ENCODE peak calls at places on chromosome 19, in seven cellular contexts. V, N, A, U, E, X and J are unnamed samples.

GRCh38 chr19:6751189-6751588 is 11.7 kb downstream of the TRIP10 start:
- DNase-seq in A (no peak), U (no peak), V (no peak), X (no peak), N (no peak), E (no peak), J (no peak)

GRCh38 chr19:28710278-28710677 is 502.7 kb downstream of the UQCRFS1 start:
- DNase-seq in X (no peak), A (no peak), N (peak; percentile 82), V (no peak), E (peak; percentile 74), U (peak; percentile 65), J (peak; percentile 65)

GRCh38 chr19:6498294-6499036 is 3.6 kb downstream of the TUBB4A start:
- DNase-seq in X (no peak), N (no peak), E (no peak), V (no peak), A (no peak), U (no peak), J (no peak)

GRCh38 chr19:36573948-36574726 is 1.0 kb upstream of the ZNF529 start:
- DNase-seq in U (peak; percentile 32), E (peak; percentile 21), N (peak; percentile 35), X (no peak), V (peak; percentile 38), A (no peak), J (no peak)

GRCh38 chr19:19207637-19208582 is 3.8 kb upstream of the NCAN start:
- DNase-seq in A (no peak), U (no peak), N (no peak), X (no peak), V (no peak), E (no peak), J (no peak)

GRCh38 chr19:16224266-16225045 is 26.7 kb downstream of the AP1M1 start:
- DNase-seq in A (no peak), E (no peak), V (no peak), U (no peak), N (no peak), X (no peak), J (no peak)

GRCh38 chr19:46718157-46718933 is 1.4 kb upstream of the PRKD2 start:
- DNase-seq in V (no peak), N (peak; percentile 41), A (peak; percentile 81), E (no peak), U (no peak), X (no peak), J (no peak)

GRCh38 chr19:45863840-45864628 is at the start of gene FOXA3:
- DNase-seq in E (no peak), X (peak; percentile 38), A (peak; percentile 71), N (peak; percentile 32), V (no peak), U (peak; percentile 8), J (peak; percentile 50)

GRCh38 chr19:33407716-33408115 is 34.2 kb downstream of the CEBPG start:
- DNase-seq in U (no peak), V (no peak), A (peak; percentile 27), E (no peak), X (no peak), N (no peak), J (no peak)

GRCh38 chr19:30245401-30246039 is 126.7 kb upstream of the ZNF536 start:
- DNase-seq in N (no peak), X (no peak), A (no peak), E (no peak), V (no peak), U (no peak), J (no peak)

GRCh38 chr19:40803857-40804782 is 5.1 kb downstream of the EGLN2 start:
- DNase-seq in E (no peak), V (no peak), U (no peak), N (no peak), X (no peak), A (peak; percentile 86), J (no peak)

GRCh38 chr19:40611096-40611495 is 9.9 kb downstream of the LTBP4 start:
- DNase-seq in V (no peak), A (peak; percentile 60), U (no peak), N (no peak), E (no peak), X (no peak), J (no peak)

GRCh38 chr19:33947565-33947964 is 150.9 kb downstream of the KCTD15 start:
- DNase-seq in A (no peak), N (no peak), U (no peak), E (no peak), V (no peak), X (no peak), J (no peak)

GRCh38 chr19:45952691-45953505 is 20.8 kb downstream of the NOVA2 start:
- DNase-seq in U (peak; percentile 22), N (peak; percentile 76), V (peak; percentile 7), E (peak; percentile 43), X (no peak), A (peak; percentile 56), J (peak; percentile 82)

GRCh38 chr19:5247957-5248705 is 92.5 kb downstream of the PTPRS start:
- DNase-seq in U (no peak), V (no peak), A (no peak), E (no peak), N (no peak), X (no peak), J (no peak)

GRCh38 chr19:19269952-19270694 is 3.0 kb downstream of the TM6SF2 start:
- DNase-seq in N (no peak), U (no peak), X (no peak), E (no peak), V (no peak), A (no peak), J (no peak)

GRCh38 chr19:11451942-11452813 is 16.7 kb downstream of the PRKCSH start:
- DNase-seq in X (no peak), U (no peak), N (peak; percentile 23), E (no peak), V (no peak), A (no peak), J (peak; percentile 40)

GRCh38 chr19:23917856-23918255 is 3.2 kb downstream of the ZNF726 start:
- DNase-seq in A (no peak), N (no peak), V (no peak), X (no peak), E (no peak), U (no peak), J (no peak)

GRCh38 chr19:6362351-6362801 is 1.0 kb downstream of the CLPP start:
- DNase-seq in N (no peak), U (no peak), V (no peak), X (no peak), E (no peak), A (peak; percentile 72), J (no peak)

GRCh38 chr19:576768-577438 is 4.5 kb downstream of the BSG start:
- DNase-seq in V (no peak), X (no peak), A (no peak), E (no peak), N (no peak), U (no peak), J (no peak)
- H3K4me3 ChIP-seq in V (no peak overlapping the region), X (no peak overlapping the region), A (no peak overlapping the region), E (no peak overlapping the region), N (no peak overlapping the region), U (no peak overlapping the region), J (no peak overlapping the region)

GRCh38 chr19:49488046-49488862 is 846 bp downstream of the RPL13A start:
- DNase-seq in A (no peak), U (no peak), X (no peak), V (no peak), N (no peak), E (no peak), J (no peak)

GRCh38 chr19:49490287-49491029 is 3.0 kb downstream of the RPL13A start:
- DNase-seq in N (no peak), V (no peak), X (no peak), A (no peak), U (no peak), E (no peak), J (no peak)

GRCh38 chr19:49488863-49489537 is 1.6 kb downstream of the RPL13A start:
- DNase-seq in U (no peak), N (no peak), E (no peak), V (no peak), X (no peak), A (no peak), J (no peak)

GRCh38 chr19:49491030-49491803 is 3.8 kb downstream of the RPL13A start:
- DNase-seq in V (no peak), N (no peak), E (no peak), U (no peak), X (peak; percentile 34), A (no peak), J (no peak)

GRCh38 chr19:49489601-49490167 is 2.3 kb downstream of the RPL13A start:
- DNase-seq in E (no peak), X (peak; percentile 78), U (no peak), N (no peak), A (peak; percentile 67), V (no peak), J (no peak)
- H3K4me3 ChIP-seq in E (peak overlapping the region; percentile 100), X (peak overlapping the region; percentile 94), U (peak overlapping the region; percentile 86), N (peak overlapping the region; percentile 83), A (peak overlapping the region; percentile 93), V (peak overlapping the region; percentile 85), J (peak overlapping the region; percentile 83)

DNA sequence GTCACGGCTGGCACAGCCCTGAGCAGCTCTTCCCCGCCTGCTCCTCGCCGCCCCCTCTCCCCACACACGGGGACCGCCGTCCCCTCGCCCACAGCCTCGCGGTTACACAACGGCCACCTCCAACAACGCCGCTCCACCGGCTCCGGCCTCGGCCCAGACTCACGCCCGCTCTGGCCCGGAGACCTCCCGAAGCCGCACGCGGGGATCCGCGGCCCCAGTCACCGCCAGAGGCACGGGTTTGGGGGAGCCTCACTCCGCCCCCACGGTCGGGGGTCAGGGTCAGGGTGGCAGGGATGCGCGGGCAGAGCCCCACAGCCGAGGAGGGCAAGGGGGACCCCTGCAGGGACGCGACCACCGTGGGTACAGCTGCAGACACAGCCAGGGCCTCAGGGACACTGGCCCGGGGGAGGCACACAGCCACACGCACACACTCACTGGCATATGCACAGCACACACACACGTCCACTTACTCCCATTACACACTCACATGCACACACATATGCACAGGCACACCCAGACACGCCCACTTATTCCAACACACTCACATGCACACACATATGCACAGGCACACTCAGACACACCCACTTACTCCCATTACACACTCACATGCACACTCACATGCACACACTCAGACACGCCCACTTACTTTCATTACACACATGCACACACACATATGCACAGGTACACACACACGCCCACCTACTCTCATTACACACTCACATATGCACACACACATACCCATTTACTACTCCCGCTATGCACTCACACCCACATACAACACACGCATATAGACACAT is 1.6 kb downstream of the TTYH1 start:
- DNase-seq in X (no peak), N (no peak), E (no peak), U (no peak), V (no peak), A (no peak), J (no peak)
- H3K4me3 ChIP-seq in X (no peak overlapping the region), N (no peak overlapping the region), E (no peak overlapping the region), U (no peak overlapping the region), V (no peak overlapping the region), A (no peak overlapping the region), J (no peak overlapping the region)

GRCh38 chr19:13507053-13507611 is 853 bp upstream of the CACNA1A start:
- DNase-seq in E (peak; percentile 56), V (no peak), X (no peak), A (no peak), U (no peak), N (peak; percentile 40), J (no peak)

GRCh38 chr19:13506550-13506878 is 235 bp upstream of the CACNA1A start:
- DNase-seq in N (peak; percentile 48), E (peak; percentile 62), A (no peak), X (no peak), U (no peak), V (no peak), J (no peak)

GRCh38 chr19:13505164-13505695 is 1.0 kb downstream of the CACNA1A start:
- DNase-seq in V (no peak), U (no peak), E (no peak), A (no peak), N (no peak), X (no peak), J (no peak)

GRCh38 chr19:13503570-13504235 is 2.6 kb downstream of the CACNA1A start:
- DNase-seq in X (no peak), E (no peak), N (no peak), U (no peak), A (no peak), V (no peak), J (no peak)

GRCh38 chr19:13505761-13506549 is at the start of gene CACNA1A:
- DNase-seq in N (peak; percentile 44), A (no peak), E (peak; percentile 45), X (peak; percentile 11), V (no peak), U (no peak), J (peak; percentile 17)
- H3K4me3 ChIP-seq in N (peak within 1 kb of the TSS; percentile 56), A (no peak within 1 kb of the TSS), E (peak within 1 kb of the TSS; percentile 71), X (no peak within 1 kb of the TSS), V (peak within 1 kb of the TSS; percentile 20), U (peak within 1 kb of the TSS; percentile 12), J (peak within 1 kb of the TSS; percentile 23)